ENCODE peak calls at places on chromosomes 3 and 15, in six cellular contexts. One of them, this sample, is unnamed.

GRCh38 chr3:118529554-118529953 is 505.1 kb downstream of the IGSF11 start:
- DNase-seq in Peyer's patch: no peak
- DNase-seq in erythroblast: no peak
- DNase-seq in body of pancreas: no peak
- DNase-seq in prostate gland: no peak
- DNase-seq in A549: no peak
- DNase-seq in this sample: no peak

GRCh38 chr3:20064387-20064786 is 24.1 kb downstream of the KAT2B start:
- DNase-seq in prostate gland: no peak
- DNase-seq in erythroblast: no peak
- DNase-seq in body of pancreas: no peak
- DNase-seq in A549: no peak
- DNase-seq in Peyer's patch: no peak
- DNase-seq in this sample: no peak

GRCh38 chr3:10945683-10946287 is 46.8 kb upstream of the SLC6A1 start:
- DNase-seq in body of pancreas: peak; percentile 64
- DNase-seq in erythroblast: peak; percentile 71
- DNase-seq in Peyer's patch: peak; percentile 67
- DNase-seq in prostate gland: peak; percentile 40
- DNase-seq in A549: peak; percentile 75
- DNase-seq in this sample: peak; percentile 71

GRCh38 chr15:99139276-99139675 is 34.4 kb downstream of the SYNM start:
- DNase-seq in prostate gland: no peak
- DNase-seq in erythroblast: no peak
- DNase-seq in A549: no peak
- DNase-seq in Peyer's patch: no peak
- DNase-seq in body of pancreas: no peak
- DNase-seq in this sample: no peak

GRCh38 chr3:72655151-72655551 is 193.1 kb downstream of the SHQ1 start:
- DNase-seq in A549: no peak
- DNase-seq in prostate gland: peak; percentile 22
- DNase-seq in Peyer's patch: no peak
- DNase-seq in body of pancreas: peak; percentile 29
- DNase-seq in erythroblast: no peak
- DNase-seq in this sample: no peak

GRCh38 chr15:36545451-36545992 is 33.9 kb upstream of the CDIN1 start:
- DNase-seq in prostate gland: no peak
- DNase-seq in Peyer's patch: no peak
- DNase-seq in body of pancreas: no peak
- DNase-seq in A549: no peak
- DNase-seq in erythroblast: no peak
- DNase-seq in this sample: no peak

GRCh38 chr3:52890735-52891134 is 6.6 kb downstream of the STIMATE start:
- DNase-seq in Peyer's patch: no peak
- DNase-seq in A549: no peak
- DNase-seq in prostate gland: no peak
- DNase-seq in body of pancreas: no peak
- DNase-seq in erythroblast: no peak
- DNase-seq in this sample: no peak

GRCh38 chr3:12155833-12156232 is 2.9 kb downstream of the TIMP4 start:
- DNase-seq in prostate gland: no peak
- DNase-seq in erythroblast: peak; percentile 4
- DNase-seq in A549: peak; percentile 31
- DNase-seq in Peyer's patch: no peak
- DNase-seq in body of pancreas: no peak
- DNase-seq in this sample: no peak

GRCh38 chr3:39137435-39137936 is 15.9 kb downstream of the CSRNP1 start:
- DNase-seq in body of pancreas: no peak
- DNase-seq in erythroblast: no peak
- DNase-seq in Peyer's patch: no peak
- DNase-seq in prostate gland: no peak
- DNase-seq in A549: no peak
- DNase-seq in this sample: no peak

GRCh38 chr3:105676621-105677300 is 192.1 kb downstream of the CBLB start:
- DNase-seq in erythroblast: peak; percentile 24
- DNase-seq in body of pancreas: no peak
- DNase-seq in A549: no peak
- DNase-seq in Peyer's patch: no peak
- DNase-seq in prostate gland: no peak
- DNase-seq in this sample: no peak

GRCh38 chr3:3129579-3129978 is 2.8 kb downstream of the TRNT1 start:
- DNase-seq in prostate gland: no peak
- DNase-seq in erythroblast: no peak
- DNase-seq in A549: no peak
- DNase-seq in Peyer's patch: no peak
- DNase-seq in body of pancreas: no peak
- DNase-seq in this sample: no peak

GRCh38 chr3:115062009-115062408 is 85.1 kb downstream of the ZBTB20 start:
- DNase-seq in A549: no peak
- DNase-seq in body of pancreas: peak; percentile 43
- DNase-seq in prostate gland: no peak
- DNase-seq in erythroblast: no peak
- DNase-seq in Peyer's patch: no peak
- DNase-seq in this sample: no peak

GRCh38 chr3:101690972-101691371 is 4.5 kb upstream of the RPL24 start:
- DNase-seq in A549: no peak
- DNase-seq in Peyer's patch: no peak
- DNase-seq in erythroblast: no peak
- DNase-seq in prostate gland: no peak
- DNase-seq in body of pancreas: no peak
- DNase-seq in this sample: no peak

GRCh38 chr3:63960048-63960711 is 48.0 kb upstream of the SCAANT1 start:
- DNase-seq in Peyer's patch: no peak
- DNase-seq in prostate gland: no peak
- DNase-seq in body of pancreas: peak; percentile 65
- DNase-seq in A549: peak; percentile 39
- DNase-seq in erythroblast: peak; percentile 63
- DNase-seq in this sample: peak; percentile 30

GRCh38 chr3:89560546-89560945 is 453.1 kb downstream of the EPHA3 start:
- DNase-seq in A549: no peak
- DNase-seq in Peyer's patch: no peak
- DNase-seq in erythroblast: no peak
- DNase-seq in body of pancreas: no peak
- DNase-seq in prostate gland: no peak
- DNase-seq in this sample: no peak

GRCh38 chr15:57751177-57751800 is 44.8 kb downstream of the POLR2M start:
- DNase-seq in prostate gland: no peak
- DNase-seq in A549: peak; percentile 29
- DNase-seq in Peyer's patch: no peak
- DNase-seq in body of pancreas: no peak
- DNase-seq in erythroblast: no peak
- DNase-seq in this sample: no peak

GRCh38 chr3:40057077-40057476 is 247.7 kb downstream of the MYRIP start:
- DNase-seq in body of pancreas: no peak
- DNase-seq in A549: no peak
- DNase-seq in erythroblast: no peak
- DNase-seq in prostate gland: no peak
- DNase-seq in Peyer's patch: no peak
- DNase-seq in this sample: no peak

GRCh38 chr3:169172535-169172934 is 491.0 kb downstream of the MECOM start:
- DNase-seq in prostate gland: no peak
- DNase-seq in Peyer's patch: no peak
- DNase-seq in A549: no peak
- DNase-seq in body of pancreas: no peak
- DNase-seq in erythroblast: no peak
- DNase-seq in this sample: no peak

GRCh38 chr3:119149484-119149883 is 3.5 kb downstream of the TEX55 start:
- DNase-seq in erythroblast: no peak
- DNase-seq in A549: no peak
- DNase-seq in Peyer's patch: no peak
- DNase-seq in prostate gland: no peak
- DNase-seq in body of pancreas: no peak
- DNase-seq in this sample: no peak

GRCh38 chr15:68298882-68299381 is 21.4 kb downstream of the FEM1B start:
- DNase-seq in prostate gland: no peak
- DNase-seq in Peyer's patch: no peak
- DNase-seq in erythroblast: peak; percentile 25
- DNase-seq in A549: no peak
- DNase-seq in body of pancreas: no peak
- DNase-seq in this sample: no peak

GRCh38 chr3:114221165-114221880 is 16.1 kb downstream of the ZNF80 start:
- DNase-seq in Peyer's patch: no peak
- DNase-seq in prostate gland: no peak
- DNase-seq in erythroblast: no peak
- DNase-seq in body of pancreas: no peak
- DNase-seq in A549: no peak
- DNase-seq in this sample: no peak

GRCh38 chr3:12473503-12473902 is 10.8 kb upstream of the TSEN2 start:
- DNase-seq in erythroblast: no peak
- DNase-seq in A549: no peak
- DNase-seq in Peyer's patch: no peak
- DNase-seq in body of pancreas: no peak
- DNase-seq in prostate gland: no peak
- DNase-seq in this sample: no peak

GRCh38 chr15:70147178-70147760 is 49.6 kb upstream of the TLE3 start:
- DNase-seq in A549: no peak
- DNase-seq in Peyer's patch: no peak
- DNase-seq in erythroblast: no peak
- DNase-seq in prostate gland: no peak
- DNase-seq in body of pancreas: no peak
- DNase-seq in this sample: no peak

GRCh38 chr15:98706986-98707385 is 58.6 kb downstream of the IGF1R start:
- DNase-seq in Peyer's patch: no peak
- DNase-seq in erythroblast: no peak
- DNase-seq in prostate gland: no peak
- DNase-seq in body of pancreas: no peak
- DNase-seq in A549: no peak
- DNase-seq in this sample: no peak

GRCh38 chr15:32979710-32980109 is 214.8 kb downstream of the FMN1 start:
- DNase-seq in body of pancreas: no peak
- DNase-seq in erythroblast: no peak
- DNase-seq in Peyer's patch: no peak
- DNase-seq in prostate gland: no peak
- DNase-seq in A549: no peak
- DNase-seq in this sample: peak; percentile 15

GRCh38 chr15:71471347-71471746 is 339.0 kb upstream of the NR2E3 start:
- DNase-seq in body of pancreas: no peak
- DNase-seq in Peyer's patch: no peak
- DNase-seq in prostate gland: peak; percentile 48
- DNase-seq in erythroblast: no peak
- DNase-seq in A549: no peak
- DNase-seq in this sample: peak; percentile 14

GRCh38 chr3:56357266-56357665 is 111.0 kb downstream of the ERC2 start:
- DNase-seq in A549: no peak
- DNase-seq in erythroblast: no peak
- DNase-seq in body of pancreas: no peak
- DNase-seq in prostate gland: no peak
- DNase-seq in Peyer's patch: no peak
- DNase-seq in this sample: no peak

GRCh38 chr3:45475145-45475544 is 86.8 kb downstream of the LARS2 start:
- DNase-seq in A549: no peak
- DNase-seq in body of pancreas: no peak
- DNase-seq in Peyer's patch: no peak
- DNase-seq in erythroblast: no peak
- DNase-seq in prostate gland: no peak
- DNase-seq in this sample: no peak
- TF ChIP-seq POLR2A in A549: no peak
- TF ChIP-seq POLR2A in body of pancreas: no peak
- TF ChIP-seq POLR2A in Peyer's patch: no peak
- TF ChIP-seq POLR2A in erythroblast: no peak
- TF ChIP-seq POLR2A in prostate gland: no peak
- TF ChIP-seq POLR2A in this sample: no peak

GRCh38 chr3:126525853-126526667 is 2.1 kb downstream of the CHST13 start:
- DNase-seq in prostate gland: no peak
- DNase-seq in A549: no peak
- DNase-seq in Peyer's patch: peak; percentile 35
- DNase-seq in body of pancreas: no peak
- DNase-seq in erythroblast: no peak
- DNase-seq in this sample: no peak
- TF ChIP-seq POLR2A in prostate gland: no peak
- TF ChIP-seq POLR2A in A549: no peak
- TF ChIP-seq POLR2A in Peyer's patch: no peak
- TF ChIP-seq POLR2A in body of pancreas: no peak
- TF ChIP-seq POLR2A in erythroblast: no peak
- TF ChIP-seq POLR2A in this sample: no peak

DNA sequence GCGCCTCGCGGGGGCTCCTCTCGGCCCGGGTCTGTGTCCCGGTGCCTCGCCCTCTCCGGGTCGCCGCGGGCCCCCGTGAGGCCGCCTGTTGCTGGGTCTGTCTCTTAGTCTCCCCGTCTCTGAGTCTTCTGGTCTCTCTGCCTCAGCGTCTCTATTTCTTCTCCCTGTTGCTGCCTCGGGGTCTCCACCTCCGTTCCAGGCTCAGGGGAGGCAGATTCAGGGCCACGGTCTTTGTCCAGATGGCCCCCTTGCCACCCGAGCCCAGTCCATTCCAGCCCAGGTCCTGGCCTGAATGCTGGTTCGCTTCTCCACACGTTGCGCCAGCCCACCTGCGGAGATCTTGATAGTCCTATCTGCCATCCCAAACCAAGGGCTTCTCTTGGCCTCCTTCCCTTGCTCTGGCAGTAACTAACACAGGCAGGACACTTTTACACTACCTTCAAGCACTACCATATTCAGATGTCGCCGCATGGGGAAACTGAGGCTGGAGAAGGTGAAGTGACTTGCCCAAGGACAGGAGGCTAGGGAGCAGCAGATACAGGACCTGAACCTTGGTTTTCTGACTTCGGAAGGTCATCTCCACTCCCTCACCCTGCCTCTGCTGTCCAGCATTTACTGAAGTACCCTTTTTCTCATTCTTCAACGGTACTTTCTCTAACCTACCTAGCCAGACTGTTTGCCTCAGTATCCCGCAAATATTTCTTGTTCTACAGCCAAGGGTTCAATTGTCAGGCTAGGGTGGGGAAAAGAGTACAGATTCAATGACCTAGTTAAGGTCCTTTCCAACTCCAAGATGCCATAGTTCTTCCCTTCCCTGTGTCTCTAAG is 616 bp upstream of the IGDCC4 start:
- DNase-seq in body of pancreas: no peak
- DNase-seq in A549: no peak
- DNase-seq in erythroblast: no peak
- DNase-seq in prostate gland: no peak
- DNase-seq in Peyer's patch: no peak
- DNase-seq in this sample: no peak
- TF ChIP-seq POLR2A in body of pancreas: no peak
- TF ChIP-seq POLR2A in A549: no peak
- TF ChIP-seq POLR2A in erythroblast: no peak
- TF ChIP-seq POLR2A in prostate gland: no peak
- TF ChIP-seq POLR2A in Peyer's patch: no peak
- TF ChIP-seq POLR2A in this sample: no peak

DNA sequence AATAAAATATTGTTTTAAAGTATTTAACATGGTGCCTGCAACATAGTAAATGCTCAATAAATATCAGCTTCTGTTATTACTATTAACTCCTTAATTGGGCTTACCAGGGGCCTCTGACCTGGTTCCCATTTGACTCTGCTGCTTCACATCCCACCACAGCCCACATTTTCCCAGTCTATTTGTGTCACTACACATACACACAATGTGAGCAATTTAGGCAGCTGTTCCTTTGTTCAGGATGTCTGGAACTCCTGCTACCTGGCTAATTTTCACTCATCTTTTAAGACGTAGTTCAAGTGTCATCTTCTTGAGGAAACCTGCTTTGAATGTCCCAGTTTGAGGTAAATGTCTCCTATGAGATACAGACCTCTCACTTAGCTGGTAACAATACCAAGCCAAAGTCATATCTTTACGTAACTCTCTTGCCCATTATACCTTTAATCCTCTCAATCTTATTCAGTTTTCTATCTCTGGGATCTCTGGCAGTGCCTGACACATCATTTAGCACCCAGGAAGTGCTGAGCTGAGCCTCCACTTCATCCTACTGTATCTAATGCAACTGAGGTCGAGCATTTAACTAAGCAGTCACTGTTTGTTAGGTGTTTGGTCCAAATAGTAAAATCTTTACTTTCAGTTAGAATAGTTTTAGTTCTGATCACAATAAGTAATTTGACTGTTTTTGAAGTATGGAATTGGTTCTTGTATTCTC is 4.5 kb downstream of the TGFBR2 start:
- DNase-seq in body of pancreas: no peak
- DNase-seq in A549: no peak
- DNase-seq in erythroblast: no peak
- DNase-seq in prostate gland: no peak
- DNase-seq in Peyer's patch: no peak
- DNase-seq in this sample: no peak
- TF ChIP-seq POLR2A in body of pancreas: no peak
- TF ChIP-seq POLR2A in A549: no peak
- TF ChIP-seq POLR2A in erythroblast: no peak
- TF ChIP-seq POLR2A in prostate gland: no peak
- TF ChIP-seq POLR2A in Peyer's patch: no peak
- TF ChIP-seq POLR2A in this sample: no peak

This sample was measured in H54.